ENCODE peak calls at places on chromosomes 13 and 19, in seven cellular contexts. L is mesothelial cell of epicardium; B is GM04503; T is amygdala; Q is Caki2; A is NCI-H1092 treated with DMSO at 0.1 percent for 48 hours; H is stimulated activated CD4-positive, alpha-beta T cell treated with anti-CD3 and anti-CD28 coated beads, Interleukin-15, amount 100 ng/mL, for 1 hour. V is an unnamed sample.

GRCh38 chr19:40312533-40312932 is 27.4 kb upstream of the AKT2 start:
- DNase-seq in L (no peak), B (no peak), T (no peak), Q (no peak), A (no peak), H (no peak), V (no peak)

GRCh38 chr19:12825259-12826131 is 8.9 kb downstream of the RTBDN start:
- DNase-seq in L (no peak), B (no peak), T (no peak), Q (no peak), A (peak), H (no peak), V (no peak)

GRCh38 chr19:30792561-30793505 is 420.6 kb downstream of the ZNF536 start:
- DNase-seq in L (no peak), B (no peak), T (no peak), Q (no peak), A (no peak), H (no peak), V (no peak)

GRCh38 chr19:6733338-6734095 is 3.9 kb downstream of the GPR108 start:
- DNase-seq in L (no peak), B (no peak), T (no peak), Q (no peak), A (no peak), H (no peak), V (no peak)

GRCh38 chr13:77143325-77143907 is 116.5 kb upstream of the FBXL3 start:
- DNase-seq in L (no peak), B (no peak), T (no peak), Q (no peak), A (no peak), H (no peak), V (no peak)

GRCh38 chr19:57302020-57302465 is 18.2 kb upstream of the ZNF543 start:
- DNase-seq in L (no peak), B (peak), T (no peak), Q (no peak), A (no peak), H (no peak), V (no peak)

GRCh38 chr19:55146648-55147218 is 2.3 kb downstream of the TNNT1 start:
- DNase-seq in L (no peak), B (no peak), T (no peak), Q (peak), A (no peak), H (no peak), V (no peak)

GRCh38 chr13:30577381-30577780 is 40.3 kb upstream of the USPL1 start:
- DNase-seq in L (no peak), B (peak), T (no peak), Q (peak), A (no peak), H (no peak), V (no peak)

GRCh38 chr13:31380728-31381127 is 181.0 kb downstream of the B3GLCT start:
- DNase-seq in L (no peak), B (no peak), T (no peak), Q (no peak), A (no peak), H (no peak), V (no peak)

GRCh38 chr19:16851031-16851712 is 22.0 kb downstream of the SIN3B start:
- DNase-seq in L (no peak), B (no peak), T (no peak), Q (no peak), A (no peak), H (no peak), V (no peak)

GRCh38 chr19:19460761-19461265 is 54.5 kb downstream of the TSSK6 start:
- DNase-seq in L (no peak), B (no peak), T (peak), Q (no peak), A (no peak), H (peak), V (no peak)

GRCh38 chr13:46586766-46587509 is 34.0 kb downstream of the LRCH1 start:
- DNase-seq in L (no peak), B (peak), T (no peak), Q (peak), A (no peak), H (no peak), V (no peak)

GRCh38 chr13:84870190-84870589 is 929.0 kb downstream of the SLITRK6 start:
- DNase-seq in L (no peak), B (no peak), T (no peak), Q (no peak), A (no peak), H (no peak), V (no peak)

GRCh38 chr13:21343659-21344058 is 115.4 kb downstream of the ZDHHC20 start:
- DNase-seq in L (no peak), B (no peak), T (no peak), Q (no peak), A (no peak), H (no peak), V (no peak)

GRCh38 chr19:40601061-40601973 is at the start of gene LTBP4:
- DNase-seq in L (no peak), B (no peak), T (peak), Q (no peak), A (no peak), H (no peak), V (no peak)

GRCh38 chr19:5046339-5047039 is 77.6 kb downstream of the KDM4B start:
- DNase-seq in L (no peak), B (peak), T (no peak), Q (peak), A (peak), H (no peak), V (peak)

GRCh38 chr19:2983351-2984195 is 6.2 kb downstream of the TLE6 start:
- DNase-seq in L (peak), B (peak), T (peak), Q (no peak), A (peak), H (no peak), V (peak)

GRCh38 chr13:52615817-52616216 is 26.4 kb upstream of the HNRNPA1L2 start:
- DNase-seq in L (no peak), B (no peak), T (no peak), Q (no peak), A (no peak), H (no peak), V (no peak)

GRCh38 chr19:13093407-13094284 is 9.0 kb downstream of the LYL1 start:
- DNase-seq in L (peak), B (no peak), T (peak), Q (peak), A (peak), H (peak), V (peak)

V was measured in NCI-H2029.